ENCODE peak calls at places on chromosomes 3 and 15, in four cellular contexts. I is brain microvascular endothelial cell, E is H7, J is Karpas-422. N is an unnamed sample.

GRCh38 chr3:158773845-158774542 is 27.9 kb upstream of the MFSD1 start:
- DNase-seq in I (no peak), E (no peak), J (no peak), N (no peak)

GRCh38 chr3:22117091-22117490 is 366.1 kb upstream of the ZNF385D start:
- DNase-seq in I (no peak), E (no peak), J (no peak), N (no peak)

GRCh38 chr3:184811663-184811998 is 335 bp upstream of the VPS8 start:
- DNase-seq in I (no peak), E (no peak), J (no peak), N (no peak)

GRCh38 chr15:69009353-69009752 is 5.1 kb upstream of the NOX5 start:
- DNase-seq in I (no peak), E (no peak), J (no peak), N (no peak)

GRCh38 chr3:37862219-37862711 is 585 bp downstream of the CTDSPL start:
- DNase-seq in I (peak), E (peak), J (no peak), N (peak)

GRCh38 chr15:83320404-83320803 is 35.9 kb upstream of the BNC1 start:
- DNase-seq in I (peak), E (no peak), J (no peak), N (no peak)

GRCh38 chr3:12741205-12741604 is 17.9 kb downstream of the TMEM40 start:
- DNase-seq in I (no peak), E (no peak), J (peak), N (no peak)

GRCh38 chr3:150455341-150455740 is 47.2 kb downstream of the TSC22D2 start:
- DNase-seq in I (no peak), E (no peak), J (no peak), N (no peak)

DNA sequence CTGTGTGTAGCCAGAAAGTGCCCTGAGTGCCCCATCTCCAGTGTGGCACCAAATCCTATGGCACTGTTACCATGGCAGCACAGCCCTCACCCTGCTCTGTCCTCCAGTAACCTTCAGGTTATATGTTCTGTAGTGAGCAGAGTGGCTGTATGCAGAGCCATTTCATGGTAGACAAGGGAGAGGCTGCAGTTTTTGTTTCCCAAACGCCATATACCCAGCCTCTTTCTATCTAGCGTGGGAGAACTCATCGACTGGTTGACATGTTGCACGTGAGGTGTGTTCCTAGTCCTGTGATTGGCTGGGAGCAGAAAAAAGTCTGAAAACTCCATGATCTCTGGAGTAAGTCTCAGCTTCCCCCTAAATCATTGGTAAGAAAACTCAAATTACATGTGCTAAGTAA is 2.0 kb downstream of the SIDT1 start:
- DNase-seq in I (no peak), E (no peak), J (no peak), N (no peak)
- H3K4me3 ChIP-seq in I (no peak), E (no peak), J (no peak), N (no peak)

GRCh38 chr3:195892105-195892354 is 16.3 kb downstream of the TNK2 start:
- DNase-seq in I (no peak), E (no peak), J (no peak), N (no peak)
- H3K4me3 ChIP-seq in I (peak), E (no peak), J (no peak), N (no peak)

DNA sequence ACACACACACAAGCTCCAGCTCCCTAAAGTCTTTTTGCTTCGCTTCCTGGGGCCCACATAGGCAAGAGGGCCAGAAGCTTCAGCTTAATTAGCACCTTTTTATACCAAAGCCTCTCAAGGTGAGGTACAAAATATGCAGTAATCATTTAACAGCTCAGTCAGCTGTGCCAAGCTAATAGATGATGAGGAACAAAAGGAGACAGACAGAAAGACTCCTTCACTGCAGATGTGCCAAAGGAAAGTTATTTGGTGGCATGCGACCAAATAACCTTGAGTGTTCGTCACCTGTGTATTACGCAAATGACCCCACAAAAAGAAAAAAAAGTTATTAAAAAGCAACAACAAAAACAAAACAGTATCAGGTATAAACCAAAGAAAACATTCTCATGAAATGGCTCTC is 325.8 kb upstream of the IGF1R start:
- DNase-seq in I (no peak), E (no peak), J (no peak), N (no peak)
- H3K4me3 ChIP-seq in I (no peak), E (no peak), J (no peak), N (no peak)

GRCh38 chr3:118793176-118793575 is 241.5 kb downstream of the IGSF11 start:
- DNase-seq in I (no peak), E (no peak), J (no peak), N (no peak)
- H3K4me3 ChIP-seq in I (no peak), E (no peak), J (peak), N (no peak)

GRCh38 chr3:98560911-98561310 is 29.1 kb downstream of the GPR15 start:
- DNase-seq in I (no peak), E (no peak), J (no peak), N (no peak)

GRCh38 chr3:98563661-98564281 is 29.6 kb downstream of the CPOX start:
- DNase-seq in I (no peak), E (no peak), J (no peak), N (no peak)

GRCh38 chr3:98564282-98565005 is 29.0 kb downstream of the CPOX start:
- DNase-seq in I (no peak), E (no peak), J (no peak), N (no peak)

GRCh38 chr3:98565237-98565643 is 28.2 kb downstream of the CPOX start:
- DNase-seq in I (no peak), E (no peak), J (no peak), N (no peak)

DNA sequence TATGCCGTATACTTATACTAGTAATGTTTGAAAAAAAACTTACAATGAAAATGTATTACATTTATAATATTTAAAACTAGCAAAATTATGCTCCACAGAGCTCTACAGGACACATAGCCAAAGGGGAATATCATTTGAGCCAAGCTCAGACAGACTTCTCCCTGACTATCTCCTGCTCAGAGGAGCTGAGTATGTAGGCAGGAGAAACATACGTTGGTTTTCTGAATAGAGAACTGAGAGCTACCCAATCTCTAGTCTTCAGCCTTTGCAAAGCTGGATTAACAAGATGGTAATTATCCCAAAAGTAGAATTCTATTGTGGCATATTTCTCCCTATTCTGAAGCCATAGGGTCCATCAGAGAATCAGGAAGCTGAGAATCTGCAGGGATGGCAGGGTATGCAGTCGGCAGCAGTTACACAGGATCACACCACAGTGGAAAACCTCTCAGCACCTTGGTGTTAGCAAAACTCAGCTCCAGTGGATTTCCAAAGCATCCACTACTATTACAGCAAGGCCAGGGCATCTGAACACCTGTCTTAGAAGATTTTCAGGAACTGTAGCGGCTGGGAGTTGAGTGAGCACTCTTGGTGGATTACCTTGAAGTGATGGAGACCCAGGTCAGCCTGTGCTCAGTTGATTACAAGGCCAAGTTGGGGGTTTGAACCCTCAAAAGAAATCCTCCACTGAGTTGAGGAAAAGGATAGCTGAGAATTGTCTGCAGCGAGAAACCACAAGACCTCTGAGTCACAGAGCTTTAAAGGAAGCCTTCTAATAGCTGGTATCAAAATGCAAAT is 30.1 kb downstream of the GPR15 start:
- DNase-seq in I (peak), E (no peak), J (no peak), N (no peak)
- H3K4me3 ChIP-seq in I (no peak), E (no peak), J (no peak), N (no peak)

GRCh38 chr3:122414391-122414790 is 1.5 kb downstream of the WDR5B start:
- DNase-seq in I (no peak), E (no peak), J (no peak), N (no peak)
- H3K4me3 ChIP-seq in I (no peak), E (no peak), J (peak), N (peak)

DNA sequence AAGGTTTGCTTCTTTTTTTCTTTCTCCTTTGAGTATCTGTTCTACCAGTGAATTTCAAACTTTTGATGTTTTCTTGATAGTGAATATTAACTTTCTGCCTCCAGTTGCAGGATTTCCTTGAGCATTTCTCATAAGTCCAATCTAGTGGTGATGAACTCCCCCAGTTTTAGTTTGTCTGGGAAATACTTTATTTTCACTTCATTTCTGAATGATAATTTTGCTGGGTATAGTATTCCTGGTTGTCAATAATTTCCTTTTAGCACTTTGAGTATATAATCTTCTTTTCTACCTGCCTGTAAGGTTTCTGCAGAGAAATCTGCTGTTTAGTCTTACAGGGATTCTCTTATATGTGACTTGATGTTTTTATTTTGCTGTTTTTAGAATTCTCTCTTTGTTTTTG is 21.0 kb downstream of the TPRG1 start:
- DNase-seq in I (no peak), E (no peak), J (no peak), N (no peak)
- H3K4me3 ChIP-seq in I (no peak), E (no peak), J (no peak), N (no peak)

N was measured in endodermal cell.